ENCODE peak calls at places on chromosome 6, in four cellular contexts. W, H, E and S are unnamed samples.

GRCh38 chr6:140441256-140441655 is 1066.8 kb upstream of the CITED2 start:
- DNase-seq in W (peak; percentile 50), H (peak; percentile 61), E (no peak), S (peak; percentile 6)

GRCh38 chr6:132919476-132919875 is 105.1 kb downstream of the RPS12 start:
- DNase-seq in W (peak; percentile 68), H (no peak), E (no peak), S (no peak)

GRCh38 chr6:43115365-43115764 is 39.3 kb downstream of the PTK7 start:
- DNase-seq in W (no peak), H (no peak), E (no peak), S (no peak)

GRCh38 chr6:47075168-47075567 is 33.0 kb upstream of the ADGRF1 start:
- DNase-seq in W (no peak), H (no peak), E (no peak), S (no peak)

GRCh38 chr6:170269151-170269872 is 21.6 kb downstream of the DLL1 start:
- DNase-seq in W (peak; percentile 31), H (peak; percentile 83), E (no peak), S (no peak)

GRCh38 chr6:154243793-154244768 is 112.5 kb downstream of the IPCEF1 start:
- DNase-seq in W (no peak), H (no peak), E (no peak), S (no peak)

GRCh38 chr6:43123691-43124314 is 47.3 kb upstream of the SRF start:
- DNase-seq in W (no peak), H (no peak), E (no peak), S (no peak)

GRCh38 chr6:67759001-67759400 is 876.1 kb upstream of the ADGRB3 start:
- DNase-seq in W (no peak), H (no peak), E (no peak), S (no peak)

GRCh38 chr6:82076855-82077254 is 170.7 kb downstream of the IBTK start:
- DNase-seq in W (no peak), H (no peak), E (no peak), S (no peak)

GRCh38 chr6:121521164-121521555 is 85.7 kb downstream of the GJA1 start:
- DNase-seq in W (no peak), H (no peak), E (no peak), S (no peak)

GRCh38 chr6:128598561-128598960 is 78.2 kb upstream of the PTPRK start:
- DNase-seq in W (no peak), H (no peak), E (no peak), S (no peak)

GRCh38 chr6:139422105-139423036 is 47.9 kb upstream of the CITED2 start:
- DNase-seq in W (no peak), H (no peak), E (no peak), S (no peak)

GRCh38 chr6:169828176-169828575 is 76.8 kb downstream of the ERMARD start:
- DNase-seq in W (no peak), H (no peak), E (no peak), S (no peak)

GRCh38 chr6:1312193-1312443 is 220 bp downstream of the FOXQ1 start:
- DNase-seq in W (no peak), H (no peak), E (no peak), S (no peak)

GRCh38 chr6:158818008-158818579 is 1.1 kb downstream of the EZR start:
- DNase-seq in W (peak; percentile 85), H (peak; percentile 95), E (peak; percentile 80), S (peak; percentile 22)

GRCh38 chr6:28589234-28589951 is 63.7 kb downstream of the GPX5 start:
- DNase-seq in W (no peak), H (no peak), E (no peak), S (no peak)

GRCh38 chr6:161396539-161396938 is 122.7 kb upstream of the AGPAT4 start:
- DNase-seq in W (no peak), H (no peak), E (no peak), S (no peak)

GRCh38 chr6:161395832-161396231 is 122.0 kb upstream of the AGPAT4 start:
- DNase-seq in W (no peak), H (no peak), E (no peak), S (peak; percentile 12)

GRCh38 chr6:161393292-161393691 is 119.4 kb upstream of the AGPAT4 start:
- DNase-seq in W (no peak), H (no peak), E (no peak), S (no peak)

GRCh38 chr6:161394437-161394836 is 120.6 kb upstream of the AGPAT4 start:
- DNase-seq in W (no peak), H (no peak), E (no peak), S (no peak)

GRCh38 chr6:161393839-161394364 is 120.0 kb upstream of the AGPAT4 start:
- DNase-seq in W (no peak), H (no peak), E (peak; percentile 51), S (peak; percentile 36)
- H3K27ac ChIP-seq in W (no peak overlapping the region), H (no peak overlapping the region), E (no peak overlapping the region), S (no peak overlapping the region)

GRCh38 chr6:3738381-3739131 is 13.0 kb downstream of the PXDC1 start:
- DNase-seq in W (peak; percentile 44), H (no peak), E (no peak), S (no peak)

GRCh38 chr6:3735029-3735605 is 16.4 kb downstream of the PXDC1 start:
- DNase-seq in W (no peak), H (no peak), E (no peak), S (no peak)

GRCh38 chr6:3737149-3737830 is 14.2 kb downstream of the PXDC1 start:
- DNase-seq in W (peak; percentile 73), H (no peak), E (no peak), S (no peak)

GRCh38 chr6:3739311-3739897 is 12.1 kb downstream of the PXDC1 start:
- DNase-seq in W (peak; percentile 51), H (no peak), E (no peak), S (no peak)

DNA sequence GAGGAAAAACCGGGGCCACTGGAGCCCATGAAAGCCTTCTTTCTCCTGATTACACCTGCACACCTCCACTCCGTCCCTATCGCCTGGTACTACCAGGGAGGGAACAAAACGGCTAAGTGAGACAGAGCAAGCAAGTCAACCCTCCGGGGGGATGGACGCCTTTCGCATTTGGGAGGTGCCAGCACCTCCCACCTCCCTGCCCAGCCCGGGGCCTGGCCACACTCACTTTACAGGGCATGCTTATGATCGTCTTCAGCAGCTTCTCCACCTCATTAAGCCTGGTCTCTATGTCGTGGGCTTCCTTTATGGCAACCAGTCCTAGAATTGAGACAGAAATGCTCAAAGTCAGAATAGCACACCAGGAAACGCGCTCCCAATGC is 13.7 kb downstream of the PXDC1 start:
- DNase-seq in W (peak; percentile 33), H (no peak), E (no peak), S (no peak)
- H3K27ac ChIP-seq in W (peak overlapping the region; percentile 23), H (no peak overlapping the region), E (no peak overlapping the region), S (no peak overlapping the region)

DNA sequence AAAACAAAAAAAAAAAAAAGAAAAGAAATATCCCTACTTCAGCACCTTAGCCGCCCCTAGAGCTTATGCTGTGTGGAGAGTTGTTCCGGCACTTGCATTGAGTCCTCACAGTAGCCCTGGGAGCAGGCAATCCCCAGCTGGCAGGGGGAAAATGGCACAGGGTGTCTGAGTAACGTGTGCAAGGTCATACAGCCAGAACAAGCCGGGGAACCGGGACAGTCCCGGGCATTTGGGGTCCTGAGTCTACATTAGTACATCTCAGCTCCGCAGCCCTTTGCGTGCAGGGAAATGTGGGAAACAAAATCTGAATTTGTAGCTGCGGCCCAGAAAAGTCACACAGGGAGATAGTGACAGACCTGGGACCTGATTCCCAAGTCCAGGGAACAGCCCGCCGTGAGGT is 3.4 kb downstream of the BAK1 start:
- DNase-seq in W (no peak), H (no peak), E (no peak), S (no peak)
- H3K27ac ChIP-seq in W (no peak overlapping the region), H (peak overlapping the region; percentile 62), E (no peak overlapping the region), S (no peak overlapping the region)

GRCh38 chr6:11773581-11773980 is 5.0 kb downstream of the ADTRP start:
- DNase-seq in W (no peak), H (no peak), E (no peak), S (no peak)

GRCh38 chr6:11770546-11771466 is 7.8 kb downstream of the ADTRP start:
- DNase-seq in W (peak; percentile 96), H (no peak), E (no peak), S (peak; percentile 4)

GRCh38 chr6:11771473-11772048 is 7.0 kb downstream of the ADTRP start:
- DNase-seq in W (no peak), H (no peak), E (no peak), S (no peak)

GRCh38 chr6:11773013-11773412 is 5.6 kb downstream of the ADTRP start:
- DNase-seq in W (no peak), H (no peak), E (no peak), S (no peak)

DNA sequence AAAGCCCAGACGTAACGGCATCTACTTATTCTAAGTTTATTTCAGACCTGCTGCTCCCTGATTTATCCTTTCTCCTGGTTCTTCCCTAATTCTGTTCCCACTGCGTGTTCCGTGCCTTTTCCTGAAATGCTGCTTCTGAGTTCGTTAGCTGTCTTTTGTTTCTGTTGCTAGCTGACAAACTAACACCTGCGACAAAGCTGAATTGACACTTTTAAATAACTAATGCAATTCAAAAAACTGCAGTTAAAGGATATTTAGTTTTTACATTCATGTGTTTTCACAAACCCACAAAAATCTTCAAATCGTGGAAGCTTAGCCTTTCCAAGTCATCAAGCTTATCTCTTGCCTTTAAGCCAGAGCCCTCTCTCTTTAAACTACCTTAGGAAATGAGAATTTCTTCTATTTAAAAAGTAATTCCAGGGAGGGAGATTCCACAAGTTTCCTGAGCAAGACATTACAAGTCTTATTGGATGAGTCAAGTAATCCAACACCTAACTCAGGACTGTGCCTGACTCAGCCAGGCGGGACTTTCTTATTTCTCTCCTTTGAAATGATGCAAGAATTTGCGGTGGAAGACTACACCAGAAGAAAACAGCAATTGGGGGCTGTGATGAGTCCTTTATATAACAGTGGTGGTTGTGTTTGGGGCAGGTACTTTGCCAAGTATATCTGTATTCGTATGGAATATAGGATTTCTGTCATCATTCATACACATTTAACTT is 6.3 kb downstream of the ADTRP start:
- DNase-seq in W (no peak), H (no peak), E (no peak), S (no peak)
- H3K27ac ChIP-seq in W (no peak overlapping the region), H (no peak overlapping the region), E (no peak overlapping the region), S (no peak overlapping the region)

GRCh38 chr6:37057678-37058077 is 52.2 kb downstream of the FGD2 start:
- DNase-seq in W (no peak), H (no peak), E (no peak), S (no peak)

GRCh38 chr6:37058084-37058586 is 52.7 kb downstream of the FGD2 start:
- DNase-seq in W (no peak), H (no peak), E (no peak), S (no peak)

GRCh38 chr6:37060195-37060559 is 54.7 kb downstream of the FGD2 start:
- DNase-seq in W (no peak), H (no peak), E (no peak), S (no peak)

GRCh38 chr6:37061157-37061804 is 55.8 kb downstream of the FGD2 start:
- DNase-seq in W (peak; percentile 68), H (no peak), E (no peak), S (peak; percentile 14)

DNA sequence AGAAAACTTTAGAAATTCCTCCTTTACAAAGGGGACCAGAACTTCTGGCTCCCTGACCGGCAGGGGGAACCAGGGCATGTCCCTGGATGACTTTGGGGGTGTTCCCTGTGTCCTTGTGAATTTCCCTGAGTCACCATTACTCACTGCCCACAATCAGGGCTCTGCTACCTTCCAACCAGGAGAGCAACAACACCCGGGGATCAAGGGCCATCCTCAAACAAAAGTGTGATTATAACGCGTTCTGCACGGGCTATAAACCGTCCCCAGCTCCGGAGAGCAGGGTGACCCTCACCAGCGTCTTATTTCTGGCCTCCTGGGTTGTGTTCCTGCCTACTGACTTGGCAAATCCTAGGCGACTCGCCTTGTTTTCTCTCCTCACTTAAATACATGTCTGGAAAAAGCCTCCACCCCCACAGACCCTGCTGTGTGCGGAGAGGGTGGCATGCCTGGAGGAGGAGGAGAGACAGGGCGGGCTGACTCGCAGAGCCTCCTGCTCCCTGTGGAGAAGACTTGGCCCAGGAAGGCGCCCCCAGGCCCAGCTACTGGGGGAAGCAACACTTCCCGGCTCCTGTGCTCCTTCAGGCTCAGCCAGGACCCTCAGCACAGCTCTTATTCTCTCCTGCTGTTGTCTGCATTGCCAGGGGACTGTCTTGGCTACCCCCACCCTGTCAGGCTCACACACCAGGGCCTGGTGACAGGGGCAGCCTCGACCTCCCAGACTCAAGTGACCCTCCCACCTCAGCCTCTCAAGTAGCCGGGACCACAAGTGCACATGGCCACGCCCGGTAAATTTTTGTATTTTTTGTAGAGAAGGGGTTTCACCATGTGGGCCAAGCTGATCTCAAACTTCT is 54.1 kb downstream of the FGD2 start:
- DNase-seq in W (peak; percentile 81), H (no peak), E (no peak), S (peak; percentile 30)
- H3K27ac ChIP-seq in W (no peak overlapping the region), H (no peak overlapping the region), E (no peak overlapping the region), S (no peak overlapping the region)